ENCODE peak calls at places on chromosome 14, in nine cellular contexts. One of them, this sample, is unnamed.
A peak's percentile ranks its signal among the peaks of the same experiment; 100 is the strongest.

GRCh38 chr14:77124345-77125274 is 17.0 kb downstream of the ZDHHC22 start:
- DNase-seq in smooth muscle cell of the brain vasculature: no peak
- DNase-seq in activated T-cell treated with anti-CD3 and anti-CD28 coated beads for 1 hour: peak; percentile 43
- DNase-seq in KG1: peak; percentile 8
- DNase-seq in stomach: peak; percentile 72
- DNase-seq in HS-5: no peak
- DNase-seq in lower leg skin: no peak
- DNase-seq in fibroblast of the aortic adventitia: peak; percentile 28
- DNase-seq in NCI-H2081: peak; percentile 69
- DNase-seq in this sample: peak; percentile 92

GRCh38 chr14:76727403-76727802 is 33.9 kb upstream of the VASH1 start:
- DNase-seq in NCI-H2081: no peak
- DNase-seq in lower leg skin: no peak
- DNase-seq in KG1: no peak
- DNase-seq in activated T-cell treated with anti-CD3 and anti-CD28 coated beads for 1 hour: no peak
- DNase-seq in stomach: no peak
- DNase-seq in HS-5: no peak
- DNase-seq in smooth muscle cell of the brain vasculature: no peak
- DNase-seq in fibroblast of the aortic adventitia: no peak
- DNase-seq in this sample: no peak

GRCh38 chr14:61153914-61154545 is 127.1 kb downstream of the TMEM30B start:
- DNase-seq in KG1: no peak
- DNase-seq in fibroblast of the aortic adventitia: no peak
- DNase-seq in activated T-cell treated with anti-CD3 and anti-CD28 coated beads for 1 hour: no peak
- DNase-seq in stomach: no peak
- DNase-seq in NCI-H2081: no peak
- DNase-seq in smooth muscle cell of the brain vasculature: no peak
- DNase-seq in lower leg skin: no peak
- DNase-seq in HS-5: no peak
- DNase-seq in this sample: no peak

GRCh38 chr14:65425885-65426284 is 13.4 kb downstream of the FUT8 start:
- DNase-seq in NCI-H2081: no peak
- DNase-seq in stomach: no peak
- DNase-seq in KG1: no peak
- DNase-seq in HS-5: no peak
- DNase-seq in activated T-cell treated with anti-CD3 and anti-CD28 coated beads for 1 hour: no peak
- DNase-seq in fibroblast of the aortic adventitia: no peak
- DNase-seq in lower leg skin: no peak
- DNase-seq in smooth muscle cell of the brain vasculature: no peak
- DNase-seq in this sample: no peak

GRCh38 chr14:100651999-100652508 is 64.8 kb upstream of the BEGAIN start:
- DNase-seq in HS-5: no peak
- DNase-seq in stomach: no peak
- DNase-seq in lower leg skin: no peak
- DNase-seq in KG1: no peak
- DNase-seq in smooth muscle cell of the brain vasculature: no peak
- DNase-seq in NCI-H2081: no peak
- DNase-seq in fibroblast of the aortic adventitia: peak; percentile 62
- DNase-seq in activated T-cell treated with anti-CD3 and anti-CD28 coated beads for 1 hour: no peak
- DNase-seq in this sample: no peak

GRCh38 chr14:68563256-68564131 is 229.4 kb downstream of the ZFP36L1 start:
- DNase-seq in lower leg skin: peak; percentile 71
- DNase-seq in smooth muscle cell of the brain vasculature: no peak
- DNase-seq in HS-5: no peak
- DNase-seq in KG1: no peak
- DNase-seq in stomach: peak; percentile 42
- DNase-seq in activated T-cell treated with anti-CD3 and anti-CD28 coated beads for 1 hour: no peak
- DNase-seq in NCI-H2081: no peak
- DNase-seq in fibroblast of the aortic adventitia: peak; percentile 94
- DNase-seq in this sample: no peak

GRCh38 chr14:26828741-26829140 is 230.9 kb upstream of the NOVA1 start:
- DNase-seq in lower leg skin: no peak
- DNase-seq in stomach: no peak
- DNase-seq in KG1: no peak
- DNase-seq in NCI-H2081: no peak
- DNase-seq in activated T-cell treated with anti-CD3 and anti-CD28 coated beads for 1 hour: no peak
- DNase-seq in HS-5: no peak
- DNase-seq in fibroblast of the aortic adventitia: no peak
- DNase-seq in smooth muscle cell of the brain vasculature: no peak
- DNase-seq in this sample: no peak

GRCh38 chr14:92737206-92737605 is 11.2 kb downstream of the LGMN start:
- DNase-seq in lower leg skin: no peak
- DNase-seq in NCI-H2081: no peak
- DNase-seq in fibroblast of the aortic adventitia: no peak
- DNase-seq in KG1: no peak
- DNase-seq in stomach: no peak
- DNase-seq in smooth muscle cell of the brain vasculature: no peak
- DNase-seq in HS-5: no peak
- DNase-seq in activated T-cell treated with anti-CD3 and anti-CD28 coated beads for 1 hour: no peak
- DNase-seq in this sample: no peak

GRCh38 chr14:41830679-41831078 is 224.0 kb downstream of the LRFN5 start:
- DNase-seq in HS-5: no peak
- DNase-seq in KG1: no peak
- DNase-seq in lower leg skin: no peak
- DNase-seq in activated T-cell treated with anti-CD3 and anti-CD28 coated beads for 1 hour: no peak
- DNase-seq in stomach: no peak
- DNase-seq in smooth muscle cell of the brain vasculature: no peak
- DNase-seq in fibroblast of the aortic adventitia: peak; percentile 87
- DNase-seq in NCI-H2081: no peak
- DNase-seq in this sample: no peak

GRCh38 chr14:53190938-53191337 is 37.8 kb upstream of the DDHD1 start:
- DNase-seq in HS-5: no peak
- DNase-seq in activated T-cell treated with anti-CD3 and anti-CD28 coated beads for 1 hour: no peak
- DNase-seq in fibroblast of the aortic adventitia: peak; percentile 48
- DNase-seq in lower leg skin: no peak
- DNase-seq in smooth muscle cell of the brain vasculature: no peak
- DNase-seq in NCI-H2081: no peak
- DNase-seq in stomach: no peak
- DNase-seq in KG1: no peak
- DNase-seq in this sample: no peak

GRCh38 chr14:100737526-100737925 is 10.8 kb downstream of the DLK1 start:
- DNase-seq in activated T-cell treated with anti-CD3 and anti-CD28 coated beads for 1 hour: no peak
- DNase-seq in fibroblast of the aortic adventitia: no peak
- DNase-seq in KG1: no peak
- DNase-seq in HS-5: no peak
- DNase-seq in stomach: no peak
- DNase-seq in lower leg skin: peak; percentile 60
- DNase-seq in smooth muscle cell of the brain vasculature: no peak
- DNase-seq in NCI-H2081: no peak
- DNase-seq in this sample: peak; percentile 62

GRCh38 chr14:97832734-97833133 is 1035.6 kb downstream of the VRK1 start:
- DNase-seq in smooth muscle cell of the brain vasculature: no peak
- DNase-seq in stomach: no peak
- DNase-seq in KG1: no peak
- DNase-seq in lower leg skin: no peak
- DNase-seq in fibroblast of the aortic adventitia: no peak
- DNase-seq in HS-5: no peak
- DNase-seq in activated T-cell treated with anti-CD3 and anti-CD28 coated beads for 1 hour: no peak
- DNase-seq in NCI-H2081: no peak
- DNase-seq in this sample: no peak

GRCh38 chr14:91092095-91092494 is 21.8 kb upstream of the DGLUCY start:
- DNase-seq in activated T-cell treated with anti-CD3 and anti-CD28 coated beads for 1 hour: no peak
- DNase-seq in HS-5: no peak
- DNase-seq in fibroblast of the aortic adventitia: no peak
- DNase-seq in lower leg skin: no peak
- DNase-seq in stomach: no peak
- DNase-seq in KG1: no peak
- DNase-seq in smooth muscle cell of the brain vasculature: no peak
- DNase-seq in NCI-H2081: no peak
- DNase-seq in this sample: no peak

GRCh38 chr14:100726812-100727564 is at the start of gene DLK1:
- DNase-seq in KG1: no peak
- DNase-seq in smooth muscle cell of the brain vasculature: no peak
- DNase-seq in activated T-cell treated with anti-CD3 and anti-CD28 coated beads for 1 hour: no peak
- DNase-seq in fibroblast of the aortic adventitia: no peak
- DNase-seq in lower leg skin: no peak
- DNase-seq in NCI-H2081: no peak
- DNase-seq in HS-5: no peak
- DNase-seq in stomach: no peak
- DNase-seq in this sample: no peak

This sample was measured in spleen.